ENCODE peak calls at places on chromosome 17, in eight cellular contexts. X, A, F, V, W, K, D and Q are unnamed samples.
A peak's percentile ranks its signal among the peaks of the same experiment; 100 is the strongest.

GRCh38 chr17:27493088-27493487 is 36.8 kb downstream of the KSR1 start:
- DNase-seq in X (no peak), D (no peak), A (no peak), W (no peak), V (no peak), K (no peak), F (no peak), Q (no peak)

GRCh38 chr17:42112552-42113176 is at the start of gene DHX58:
- DNase-seq in F (peak; percentile 19), A (no peak), V (peak; percentile 92), K (no peak), D (peak; percentile 84), X (no peak), W (peak; percentile 89), Q (peak; percentile 79)

GRCh38 chr17:2814499-2815341 is 18.5 kb downstream of the RAP1GAP2 start:
- DNase-seq in W (no peak), D (peak; percentile 54), K (peak; percentile 44), X (no peak), A (no peak), V (no peak), F (no peak), Q (no peak)

GRCh38 chr17:14621826-14622621 is 321.1 kb downstream of the HS3ST3B1 start:
- DNase-seq in W (no peak), V (no peak), X (no peak), K (no peak), A (no peak), D (no peak), F (no peak), Q (no peak)

GRCh38 chr17:38885728-38886642 is 16.1 kb downstream of the LASP1 start:
- DNase-seq in X (no peak), A (no peak), D (no peak), W (no peak), K (no peak), F (no peak), V (no peak), Q (no peak)

GRCh38 chr17:28105501-28105900 is 63.0 kb downstream of the NLK start:
- DNase-seq in D (no peak), X (no peak), W (peak; percentile 35), F (no peak), V (no peak), K (no peak), A (no peak), Q (no peak)

GRCh38 chr17:36934144-36934758 is 3.0 kb upstream of the LHX1 start:
- DNase-seq in D (no peak), A (no peak), V (no peak), K (no peak), F (no peak), W (no peak), X (no peak), Q (no peak)

GRCh38 chr17:42937712-42938596 is 26.3 kb downstream of the AARSD1 start:
- DNase-seq in W (peak; percentile 63), K (peak; percentile 59), F (no peak), D (peak; percentile 56), X (peak; percentile 30), A (peak; percentile 26), V (peak; percentile 58), Q (no peak)

GRCh38 chr17:2925011-2925410 is 128.8 kb downstream of the RAP1GAP2 start:
- DNase-seq in F (no peak), W (no peak), K (no peak), X (no peak), D (no peak), A (no peak), V (no peak), Q (no peak)

GRCh38 chr17:80101160-80101945 is at the start of gene GAA:
- DNase-seq in A (peak; percentile 91), W (peak; percentile 86), V (peak; percentile 85), F (peak; percentile 47), X (peak; percentile 94), K (peak; percentile 94), D (peak; percentile 83), Q (peak; percentile 94)

GRCh38 chr17:34503804-34504203 is 75.6 kb upstream of the TMEM132E start:
- DNase-seq in K (no peak), A (no peak), V (no peak), D (no peak), X (no peak), W (peak; percentile 34), F (no peak), Q (peak; percentile 10)

GRCh38 chr17:41464682-41465081 is 2.5 kb downstream of the KRT32 start:
- DNase-seq in D (peak; percentile 60), W (peak; percentile 92), X (no peak), A (peak; percentile 63), F (no peak), V (peak; percentile 91), K (peak; percentile 96), Q (peak; percentile 25)

GRCh38 chr17:38904892-38905291 is 20.5 kb upstream of the LASP1NB start:
- DNase-seq in X (no peak), W (no peak), F (no peak), D (no peak), A (no peak), K (no peak), V (no peak), Q (no peak)

GRCh38 chr17:48615212-48615962 is at the start of gene HOXB8:
- DNase-seq in K (peak; percentile 15), F (no peak), X (no peak), V (no peak), D (no peak), A (no peak), W (peak; percentile 79), Q (no peak)

GRCh38 chr17:43998552-43998951 is 5.9 kb upstream of the NAGS start:
- DNase-seq in D (no peak), K (peak; percentile 39), A (no peak), F (no peak), W (peak; percentile 30), X (no peak), V (no peak), Q (no peak)

GRCh38 chr17:79835470-79835899 is 3.8 kb downstream of the CBX4 start:
- DNase-seq in X (no peak), V (no peak), A (no peak), W (no peak), F (no peak), D (no peak), K (no peak), Q (no peak)

GRCh38 chr17:1882836-1883235 is 53.0 kb downstream of the RPA1 start:
- DNase-seq in F (no peak), V (peak; percentile 55), D (no peak), K (peak; percentile 54), A (no peak), W (peak; percentile 35), X (no peak), Q (peak; percentile 72)

GRCh38 chr17:57004944-57005579 is 27.1 kb downstream of the SCPEP1 start:
- DNase-seq in D (peak; percentile 39), V (no peak), X (no peak), K (peak; percentile 51), W (no peak), A (no peak), F (no peak), Q (no peak)

GRCh38 chr17:19753661-19754463 is 5.8 kb upstream of the ALDH3A1 start:
- DNase-seq in V (peak; percentile 83), W (peak; percentile 58), K (peak; percentile 88), A (no peak), X (no peak), D (no peak), F (no peak), Q (no peak)

GRCh38 chr17:38428150-38428642 is at the start of gene ARHGAP23:
- DNase-seq in F (peak; percentile 33), K (peak; percentile 41), A (peak; percentile 70), X (no peak), W (peak; percentile 77), V (peak; percentile 86), D (no peak), Q (peak; percentile 55)

GRCh38 chr17:60901806-60902205 is 224.2 kb downstream of the BCAS3 start:
- DNase-seq in V (no peak), W (peak; percentile 45), F (no peak), A (no peak), X (no peak), D (no peak), K (peak; percentile 97), Q (no peak)

GRCh38 chr17:82788206-82789001 is 36.5 kb downstream of the TBCD start:
- DNase-seq in V (no peak), X (no peak), D (no peak), F (no peak), A (no peak), K (no peak), W (no peak), Q (no peak)

GRCh38 chr17:28715217-28715616 is 2.5 kb downstream of the RAB34 start:
- DNase-seq in X (no peak), A (no peak), D (no peak), W (no peak), K (no peak), V (no peak), F (no peak), Q (no peak)

GRCh38 chr17:47915667-47916242 is 19.7 kb downstream of the SP2 start:
- DNase-seq in V (no peak), W (no peak), A (no peak), X (no peak), F (no peak), K (no peak), D (no peak), Q (no peak)

GRCh38 chr17:29115906-29116651 is 64.1 kb downstream of the MYO18A start:
- DNase-seq in A (peak; percentile 70), W (peak; percentile 73), F (no peak), V (peak; percentile 74), D (no peak), X (no peak), K (peak; percentile 56), Q (peak; percentile 29)

GRCh38 chr17:56812971-56813388 is 20.7 kb downstream of the C17orf67 start:
- DNase-seq in X (no peak), W (no peak), V (no peak), D (no peak), F (no peak), K (no peak), A (no peak), Q (no peak)

GRCh38 chr17:61238455-61238933 is 161.1 kb upstream of the TBX2 start:
- DNase-seq in F (no peak), V (no peak), W (no peak), K (no peak), A (no peak), D (no peak), X (no peak), Q (peak; percentile 50)

GRCh38 chr17:29358421-29358820 is 31.7 kb upstream of the TAOK1 start:
- DNase-seq in W (peak; percentile 54), X (no peak), V (no peak), F (no peak), K (no peak), A (no peak), D (no peak), Q (no peak)

GRCh38 chr17:15966183-15966878 is 21.4 kb downstream of the ADORA2B start:
- DNase-seq in X (peak; percentile 48), K (peak; percentile 93), A (no peak), D (no peak), V (no peak), W (peak; percentile 32), F (no peak), Q (peak; percentile 61)